ENCODE peak calls at places on chromosomes 7 and 10, in four cellular contexts. K is fibroblast of lung; J is right atrium auricular region; Y is stimulated activated CD8-positive, alpha-beta memory T cell treated with anti-CD3 and anti-CD28 coated beads, Interleukin-15, amount 100 ng/mL, for 24 hours. Q is an unnamed sample.

GRCh38 chr10:115093286-115093775 is at the start of gene ATRNL1:
- DNase-seq in J (no peak), K (peak), Y (no peak), Q (peak)

GRCh38 chr10:124681091-124681490 is 63.1 kb downstream of the FAM53B start:
- DNase-seq in J (no peak), Y (no peak), K (no peak), Q (no peak)

GRCh38 chr7:65307651-65308299 is 65.9 kb upstream of the ZNF92 start:
- DNase-seq in Y (no peak), J (no peak), K (peak), Q (peak)

GRCh38 chr7:15625456-15625855 is 61.0 kb downstream of the MEOX2 start:
- DNase-seq in Y (no peak), J (no peak), K (no peak), Q (no peak)

GRCh38 chr7:119630570-119630969 is 642.4 kb upstream of the KCND2 start:
- DNase-seq in Y (no peak), K (no peak), J (no peak), Q (no peak)

GRCh38 chr10:133274751-133275682 is 1.7 kb downstream of the ADAM8 start:
- DNase-seq in K (no peak), Y (no peak), J (no peak), Q (no peak)

GRCh38 chr7:128257458-128257857 is 16.4 kb downstream of the LEP start:
- DNase-seq in K (no peak), Y (no peak), J (no peak), Q (no peak)

GRCh38 chr10:5659702-5660528 is 6.5 kb downstream of the ASB13 start:
- DNase-seq in K (peak), Y (no peak), J (peak), Q (no peak)

GRCh38 chr7:72785166-72785955 is 42.6 kb downstream of the TYW1B start:
- DNase-seq in K (no peak), Y (no peak), J (no peak), Q (no peak)

GRCh38 chr10:17113889-17114288 is 15.7 kb downstream of the CUBN start:
- DNase-seq in K (peak), Y (no peak), J (no peak), Q (no peak)

GRCh38 chr10:8910314-8910713 is 855.8 kb downstream of the GATA3 start:
- DNase-seq in Y (no peak), K (no peak), J (no peak), Q (no peak)

Q was measured in NCI-H345.